ENCODE peak calls at places on chromosomes 4 and X, in four cellular contexts. V, D, H and W are unnamed samples.

GRCh38 chrX:39813631-39814246 is 284.0 kb downstream of the BCOR start:
- DNase-seq in V (peak), H (peak), D (no peak), W (no peak)

GRCh38 chrX:18938710-18939109 is 45.2 kb downstream of the PHKA2 start:
- DNase-seq in D (no peak), H (no peak), V (no peak), W (no peak)

GRCh38 chr4:181525641-181526040 is 717.6 kb upstream of the TENM3 start:
- DNase-seq in V (no peak), D (no peak), H (no peak), W (no peak)

GRCh38 chrX:9340619-9341304 is 124.1 kb upstream of the TBL1X start:
- DNase-seq in V (no peak), D (peak), H (no peak), W (no peak)

GRCh38 chr4:102227388-102227787 is 117.9 kb downstream of the SLC39A8 start:
- DNase-seq in V (no peak), D (no peak), H (no peak), W (no peak)

GRCh38 chr4:138222041-138222440 is 20.1 kb downstream of the SLC7A11 start:
- DNase-seq in D (no peak), V (no peak), H (peak), W (no peak)

GRCh38 chr4:38856046-38856445 is 571 bp downstream of the TLR6 start:
- DNase-seq in H (no peak), V (no peak), D (no peak), W (no peak)

GRCh38 chrX:17923546-17923945 is 62.4 kb upstream of the RAI2 start:
- DNase-seq in D (no peak), H (no peak), V (no peak), W (no peak)

GRCh38 chr4:21470531-21470930 is 478.0 kb downstream of the KCNIP4 start:
- DNase-seq in H (peak), D (no peak), V (no peak), W (no peak)

GRCh38 chr4:136055360-136055759 is 1476.9 kb downstream of the PCDH18 start:
- DNase-seq in H (no peak), V (no peak), D (no peak), W (no peak)

GRCh38 chr4:96175871-96176270 is 336.0 kb downstream of the PDHA2 start:
- DNase-seq in D (no peak), V (no peak), H (no peak), W (no peak)

GRCh38 chr4:96166806-96167205 is 326.9 kb downstream of the PDHA2 start:
- DNase-seq in D (no peak), V (no peak), H (no peak), W (no peak)

GRCh38 chr4:96164814-96165351 is 325.0 kb downstream of the PDHA2 start:
- DNase-seq in V (no peak), D (no peak), H (peak), W (no peak)

GRCh38 chr4:96170198-96170597 is 330.3 kb downstream of the PDHA2 start:
- DNase-seq in H (no peak), V (peak), D (no peak), W (no peak)
- TF ChIP-seq CTCF in H (peak), V (no peak), D (no peak), W (no peak)

GRCh38 chr4:32841217-32841616 is 2121.0 kb downstream of the PCDH7 start:
- DNase-seq in D (no peak), V (no peak), H (no peak), W (no peak)

DNA sequence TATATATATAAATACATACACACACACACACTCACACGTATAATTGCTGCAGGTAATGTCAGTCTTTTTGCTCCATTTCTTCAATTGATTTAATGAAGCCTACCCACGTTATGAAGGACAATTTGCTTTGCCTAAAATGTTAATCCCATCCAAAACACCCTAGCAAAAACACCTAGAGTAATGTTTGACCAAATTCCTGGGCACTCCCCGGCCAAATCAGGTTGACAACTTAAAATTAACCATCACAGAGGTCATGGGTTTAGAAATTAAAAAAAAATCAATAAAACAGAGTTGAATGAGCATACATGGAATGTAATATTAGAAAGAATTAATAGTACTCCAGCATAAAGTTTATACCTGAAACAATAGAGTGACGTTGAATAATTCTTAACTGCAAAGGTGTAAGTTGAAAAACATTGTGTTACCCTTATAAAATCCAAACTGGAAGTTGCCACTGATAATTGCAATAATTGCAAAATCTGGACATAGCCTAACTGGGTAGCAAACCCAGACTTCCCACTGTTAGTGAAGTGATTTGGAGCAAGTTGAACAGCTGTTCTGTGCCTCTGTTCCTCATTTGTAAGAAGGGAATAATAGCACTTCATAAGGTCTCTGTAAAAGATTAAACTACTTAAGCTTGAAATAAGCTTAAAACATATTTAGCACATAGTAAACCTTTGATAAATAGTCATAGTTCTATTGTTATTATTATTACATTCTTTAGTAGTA is 2120.5 kb downstream of the PCDH7 start:
- DNase-seq in H (no peak), D (no peak), V (no peak), W (no peak)
- H3K27ac ChIP-seq in H (no peak), D (no peak), V (no peak), W (no peak)

GRCh38 chr4:128068927-128069326 is 7.8 kb downstream of the LARP1B start:
- DNase-seq in V (no peak), D (no peak), H (peak), W (no peak)
- TF ChIP-seq CTCF in V (no peak), D (no peak), H (peak), W (no peak)

GRCh38 chr4:185122681-185123345 is 20.3 kb upstream of the SLC25A4 start:
- DNase-seq in H (no peak), V (no peak), D (no peak), W (no peak)
- H3K27ac ChIP-seq in H (no peak), V (no peak), D (no peak), W (no peak)

DNA sequence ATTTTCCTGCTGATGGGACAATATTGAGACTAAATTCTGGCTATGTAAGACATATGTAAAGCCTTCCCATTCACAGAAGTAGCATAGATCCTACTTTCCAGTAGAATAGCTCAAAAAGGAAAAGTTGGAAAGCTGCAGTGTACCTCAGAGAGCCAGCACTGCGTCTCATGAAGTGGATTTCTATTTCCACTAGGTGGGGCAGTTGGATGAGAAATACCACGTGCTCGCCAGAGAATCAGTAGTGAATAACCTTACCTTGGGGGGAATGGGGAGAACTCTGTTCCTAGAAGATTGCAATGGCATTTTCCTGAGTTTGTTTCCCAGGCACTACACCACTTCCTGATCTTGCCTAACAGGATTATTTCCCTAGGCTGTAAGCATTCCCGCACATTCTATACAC is 907.1 kb downstream of the FSTL5 start:
- DNase-seq in V (no peak), D (no peak), H (no peak), W (no peak)
- TF ChIP-seq CTCF in V (no peak), D (no peak), H (peak), W (no peak)

GRCh38 chr4:185737489-185738037 is 74.4 kb downstream of the SORBS2 start:
- DNase-seq in H (no peak), V (no peak), D (no peak), W (no peak)
- H3K27ac ChIP-seq in H (peak), V (peak), D (peak), W (no peak)

GRCh38 chr4:60611762-60612496 is 588.2 kb upstream of the ADGRL3 start:
- DNase-seq in V (no peak), D (no peak), H (peak), W (no peak)
- TF ChIP-seq CTCF in V (no peak), D (no peak), H (no peak), W (no peak)

GRCh38 chr4:24656906-24657305 is 72.6 kb upstream of the DHX15 start:
- DNase-seq in D (no peak), V (no peak), H (no peak), W (no peak)

GRCh38 chr4:24655326-24655725 is 71.0 kb upstream of the DHX15 start:
- DNase-seq in H (no peak), D (no peak), V (no peak), W (no peak)

GRCh38 chr4:24659241-24659961 is 75.0 kb upstream of the DHX15 start:
- DNase-seq in D (no peak), H (no peak), V (no peak), W (no peak)

GRCh38 chr4:24657768-24658617 is 73.6 kb upstream of the DHX15 start:
- DNase-seq in V (peak), H (peak), D (peak), W (no peak)

DNA sequence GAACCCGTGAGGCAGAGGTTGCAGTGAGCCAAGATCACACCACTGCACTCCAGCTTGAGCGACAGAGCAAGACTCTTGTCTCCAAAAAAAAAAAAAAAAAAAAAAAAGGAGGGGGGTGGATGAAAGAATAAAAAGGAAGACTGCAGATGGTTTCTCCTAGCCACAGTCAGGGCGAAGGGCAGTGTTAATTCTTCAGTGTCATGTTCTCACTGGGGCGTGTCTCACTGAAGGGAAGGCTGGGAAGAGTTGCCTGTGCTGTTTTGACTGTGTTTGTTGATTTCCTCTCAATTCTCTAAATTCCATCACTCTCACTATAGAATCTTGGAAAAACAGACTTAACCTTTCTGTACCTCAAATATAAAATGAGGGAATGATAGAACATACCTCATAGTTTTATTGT is 71.6 kb upstream of the DHX15 start:
- DNase-seq in H (no peak), D (no peak), V (no peak), W (no peak)
- H3K27ac ChIP-seq in H (no peak), D (no peak), V (no peak), W (no peak)